ENCODE peak calls at places on chromosomes 4 and X, in five cellular contexts. One of them, this sample, is unnamed.

GRCh38 chr4:113502476-113502875 is 259.1 kb downstream of the CAMK2D start:
- DNase-seq in NCI-H1417: no peak
- DNase-seq in WERI-Rb-1: no peak
- DNase-seq in stimulated activated CD8-positive, alpha-beta memory T cell treated with anti-CD3 and anti-CD28 coated beads, Interleukin-7, amount 100 ng/mL, for 1 hour: no peak
- DNase-seq in Daoy: no peak
- DNase-seq in this sample: no peak

GRCh38 chr4:22842360-22842759 is 149.6 kb downstream of the GBA3 start:
- DNase-seq in NCI-H1417: peak; percentile 77
- DNase-seq in WERI-Rb-1: no peak
- DNase-seq in stimulated activated CD8-positive, alpha-beta memory T cell treated with anti-CD3 and anti-CD28 coated beads, Interleukin-7, amount 100 ng/mL, for 1 hour: no peak
- DNase-seq in Daoy: no peak
- DNase-seq in this sample: no peak

GRCh38 chr4:56244681-56245080 is 142.6 kb downstream of the AASDH start:
- DNase-seq in NCI-H1417: no peak
- DNase-seq in WERI-Rb-1: peak; percentile 21
- DNase-seq in stimulated activated CD8-positive, alpha-beta memory T cell treated with anti-CD3 and anti-CD28 coated beads, Interleukin-7, amount 100 ng/mL, for 1 hour: no peak
- DNase-seq in Daoy: no peak
- DNase-seq in this sample: no peak

GRCh38 chrX:1754077-1754476 is 139.2 kb downstream of the ASMT start:
- DNase-seq in NCI-H1417: no peak
- DNase-seq in WERI-Rb-1: no peak
- DNase-seq in stimulated activated CD8-positive, alpha-beta memory T cell treated with anti-CD3 and anti-CD28 coated beads, Interleukin-7, amount 100 ng/mL, for 1 hour: no peak
- DNase-seq in Daoy: peak; percentile 71
- DNase-seq in this sample: peak; percentile 56

GRCh38 chrX:138011461-138011860 is 445.5 kb downstream of the ZIC3 start:
- DNase-seq in NCI-H1417: no peak
- DNase-seq in WERI-Rb-1: no peak
- DNase-seq in stimulated activated CD8-positive, alpha-beta memory T cell treated with anti-CD3 and anti-CD28 coated beads, Interleukin-7, amount 100 ng/mL, for 1 hour: no peak
- DNase-seq in Daoy: no peak
- DNase-seq in this sample: no peak

GRCh38 chrX:26007462-26007861 is 130.7 kb upstream of the MAGEB18 start:
- DNase-seq in NCI-H1417: no peak
- DNase-seq in WERI-Rb-1: no peak
- DNase-seq in stimulated activated CD8-positive, alpha-beta memory T cell treated with anti-CD3 and anti-CD28 coated beads, Interleukin-7, amount 100 ng/mL, for 1 hour: no peak
- DNase-seq in Daoy: no peak
- DNase-seq in this sample: no peak

GRCh38 chr4:139988863-139989765 is 164.9 kb downstream of the MAML3 start:
- DNase-seq in NCI-H1417: no peak
- DNase-seq in WERI-Rb-1: no peak
- DNase-seq in stimulated activated CD8-positive, alpha-beta memory T cell treated with anti-CD3 and anti-CD28 coated beads, Interleukin-7, amount 100 ng/mL, for 1 hour: peak; percentile 2
- DNase-seq in Daoy: peak; percentile 90
- DNase-seq in this sample: peak; percentile 91

GRCh38 chr4:141246243-141246642 is 25.5 kb downstream of the ZNF330 start:
- DNase-seq in NCI-H1417: no peak
- DNase-seq in WERI-Rb-1: no peak
- DNase-seq in stimulated activated CD8-positive, alpha-beta memory T cell treated with anti-CD3 and anti-CD28 coated beads, Interleukin-7, amount 100 ng/mL, for 1 hour: no peak
- DNase-seq in Daoy: no peak
- DNase-seq in this sample: peak; percentile 67

GRCh38 chr4:100582146-100582545 is 64.3 kb upstream of the EMCN start:
- DNase-seq in NCI-H1417: no peak
- DNase-seq in WERI-Rb-1: no peak
- DNase-seq in stimulated activated CD8-positive, alpha-beta memory T cell treated with anti-CD3 and anti-CD28 coated beads, Interleukin-7, amount 100 ng/mL, for 1 hour: no peak
- DNase-seq in Daoy: no peak
- DNase-seq in this sample: no peak

GRCh38 chr4:155474758-155475157 is 98.0 kb upstream of the MAP9 start:
- DNase-seq in NCI-H1417: peak; percentile 13
- DNase-seq in WERI-Rb-1: no peak
- DNase-seq in stimulated activated CD8-positive, alpha-beta memory T cell treated with anti-CD3 and anti-CD28 coated beads, Interleukin-7, amount 100 ng/mL, for 1 hour: no peak
- DNase-seq in Daoy: no peak
- DNase-seq in this sample: no peak

GRCh38 chr4:48254381-48255072 is 15.1 kb downstream of the TEC start:
- DNase-seq in NCI-H1417: no peak
- DNase-seq in WERI-Rb-1: no peak
- DNase-seq in stimulated activated CD8-positive, alpha-beta memory T cell treated with anti-CD3 and anti-CD28 coated beads, Interleukin-7, amount 100 ng/mL, for 1 hour: no peak
- DNase-seq in Daoy: peak; percentile 59
- DNase-seq in this sample: peak; percentile 9

GRCh38 chrX:103831342-103831802 is 685 bp downstream of the RAB9B start:
- DNase-seq in NCI-H1417: no peak
- DNase-seq in WERI-Rb-1: no peak
- DNase-seq in stimulated activated CD8-positive, alpha-beta memory T cell treated with anti-CD3 and anti-CD28 coated beads, Interleukin-7, amount 100 ng/mL, for 1 hour: no peak
- DNase-seq in Daoy: no peak
- DNase-seq in this sample: no peak

GRCh38 chr4:7324651-7325121 is 110.0 kb downstream of the PSAPL1 start:
- DNase-seq in NCI-H1417: no peak
- DNase-seq in WERI-Rb-1: peak; percentile 68
- DNase-seq in stimulated activated CD8-positive, alpha-beta memory T cell treated with anti-CD3 and anti-CD28 coated beads, Interleukin-7, amount 100 ng/mL, for 1 hour: peak; percentile 4
- DNase-seq in Daoy: no peak
- DNase-seq in this sample: no peak

GRCh38 chr4:118112647-118113046 is 78.4 kb downstream of the NDST3 start:
- DNase-seq in NCI-H1417: no peak
- DNase-seq in WERI-Rb-1: no peak
- DNase-seq in stimulated activated CD8-positive, alpha-beta memory T cell treated with anti-CD3 and anti-CD28 coated beads, Interleukin-7, amount 100 ng/mL, for 1 hour: no peak
- DNase-seq in Daoy: peak; percentile 5
- DNase-seq in this sample: no peak

GRCh38 chr4:82230310-82230709 is 143.5 kb downstream of the HNRNPD start:
- DNase-seq in NCI-H1417: no peak
- DNase-seq in WERI-Rb-1: no peak
- DNase-seq in stimulated activated CD8-positive, alpha-beta memory T cell treated with anti-CD3 and anti-CD28 coated beads, Interleukin-7, amount 100 ng/mL, for 1 hour: no peak
- DNase-seq in Daoy: no peak
- DNase-seq in this sample: no peak

GRCh38 chr4:120749445-120750151 is 172.9 kb downstream of the PRDM5 start:
- DNase-seq in NCI-H1417: peak; percentile 91
- DNase-seq in WERI-Rb-1: peak; percentile 42
- DNase-seq in stimulated activated CD8-positive, alpha-beta memory T cell treated with anti-CD3 and anti-CD28 coated beads, Interleukin-7, amount 100 ng/mL, for 1 hour: no peak
- DNase-seq in Daoy: no peak
- DNase-seq in this sample: no peak

GRCh38 chr4:1417522-1418390 is 11.5 kb upstream of the NKX1-1 start:
- DNase-seq in NCI-H1417: no peak
- DNase-seq in WERI-Rb-1: peak; percentile 14
- DNase-seq in stimulated activated CD8-positive, alpha-beta memory T cell treated with anti-CD3 and anti-CD28 coated beads, Interleukin-7, amount 100 ng/mL, for 1 hour: no peak
- DNase-seq in Daoy: peak; percentile 34
- DNase-seq in this sample: no peak